ENCODE peak calls at places on chromosomes 4 and X, in five cellular contexts. I is endothelial cell of umbilical vein, Z is MM.1S, E is mesendoderm, H is AG04450. Q is an unnamed sample.

GRCh38 chr4:5554376-5554775 is 154.0 kb downstream of the EVC2 start:
- DNase-seq in I (peak), Z (no peak), E (peak), H (no peak), Q (no peak)

GRCh38 chr4:13992975-13993495 is 365.5 kb upstream of the BOD1L1 start:
- DNase-seq in I (no peak), Z (no peak), E (no peak), H (no peak), Q (peak)

GRCh38 chrX:107526141-107526540 is 76.7 kb downstream of the FRMPD3 start:
- DNase-seq in I (no peak), Z (no peak), E (no peak), H (no peak), Q (no peak)

GRCh38 chrX:19579485-19579884 is 64.2 kb upstream of the MAP3K15 start:
- DNase-seq in I (peak), Z (no peak), E (no peak), H (no peak), Q (peak)

GRCh38 chrX:32483534-32484136 is 727.7 kb downstream of the DMD start:
- DNase-seq in I (no peak), Z (peak), E (peak), H (no peak), Q (peak)

GRCh38 chr4:13920901-13921300 is 293.4 kb upstream of the BOD1L1 start:
- DNase-seq in I (peak), Z (no peak), E (peak), H (peak), Q (peak)

GRCh38 chr4:137283737-137284136 is 248.6 kb downstream of the PCDH18 start:
- DNase-seq in I (no peak), Z (peak), E (peak), H (no peak), Q (peak)

GRCh38 chr4:181957088-181957487 is 286.1 kb upstream of the TENM3 start:
- DNase-seq in I (peak), Z (no peak), E (peak), H (peak), Q (peak)

DNA sequence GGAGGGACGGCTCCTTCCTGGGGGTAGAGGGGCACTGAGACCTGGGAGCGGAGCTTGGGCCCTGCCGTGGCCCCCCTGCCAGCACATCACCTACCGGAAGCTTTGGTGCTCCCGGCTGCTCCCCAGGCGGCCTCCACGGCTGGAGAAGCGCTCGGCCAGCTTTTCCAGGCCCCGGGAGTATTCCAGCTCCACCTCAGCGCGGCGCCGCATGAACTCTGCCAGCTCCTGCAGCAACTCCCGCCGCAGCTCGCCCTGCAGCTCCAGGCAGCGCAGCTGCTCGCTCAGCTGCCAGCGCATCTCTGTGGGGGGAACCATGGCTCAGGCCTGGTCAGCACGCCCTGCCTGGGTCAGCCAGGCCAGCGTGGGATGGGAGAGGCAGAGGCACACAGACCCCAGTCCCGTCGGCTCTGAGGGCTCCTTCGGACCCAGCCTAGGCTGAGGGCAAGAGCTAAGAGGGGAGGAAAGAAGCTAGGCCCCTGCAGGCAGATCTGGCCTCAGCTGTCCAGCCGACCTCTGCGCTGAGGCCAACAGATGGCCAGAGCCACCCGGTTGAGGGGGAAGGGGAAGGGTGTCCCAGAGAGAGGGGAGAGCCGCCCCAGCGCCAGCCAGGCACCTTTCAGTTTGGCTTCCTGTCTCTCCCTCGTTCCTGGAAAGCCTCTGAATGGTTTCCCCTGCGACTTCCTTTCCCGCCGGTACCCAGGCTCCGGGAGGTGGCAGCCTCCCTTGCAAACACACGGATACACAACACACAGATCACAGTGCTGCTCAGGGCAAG is 4.4 kb downstream of the ARHGAP4 start:
- DNase-seq in I (no peak), Z (no peak), E (no peak), H (no peak), Q (no peak)
- H3K4me3 ChIP-seq in I (no peak), Z (no peak), E (no peak), H (no peak), Q (no peak)

GRCh38 chrX:132412208-132412607 is 76.6 kb downstream of the MBNL3 start:
- DNase-seq in I (no peak), Z (no peak), E (peak), H (no peak), Q (no peak)

GRCh38 chrX:132414404-132414803 is 74.4 kb downstream of the MBNL3 start:
- DNase-seq in I (no peak), Z (no peak), E (no peak), H (no peak), Q (no peak)

GRCh38 chrX:132411310-132411977 is 77.4 kb downstream of the MBNL3 start:
- DNase-seq in I (no peak), Z (no peak), E (no peak), H (no peak), Q (no peak)

GRCh38 chrX:132415012-132415411 is 73.8 kb downstream of the MBNL3 start:
- DNase-seq in I (no peak), Z (no peak), E (no peak), H (no peak), Q (no peak)

GRCh38 chrX:132413459-132413858 is 75.4 kb downstream of the MBNL3 start:
- DNase-seq in I (no peak), Z (no peak), E (peak), H (no peak), Q (no peak)
- H3K4me3 ChIP-seq in I (no peak), Z (no peak), E (peak), H (no peak), Q (no peak)

GRCh38 chrX:81728622-81729021 is 526.7 kb downstream of the SH3BGRL start:
- DNase-seq in I (no peak), Z (no peak), E (no peak), H (no peak), Q (no peak)

DNA sequence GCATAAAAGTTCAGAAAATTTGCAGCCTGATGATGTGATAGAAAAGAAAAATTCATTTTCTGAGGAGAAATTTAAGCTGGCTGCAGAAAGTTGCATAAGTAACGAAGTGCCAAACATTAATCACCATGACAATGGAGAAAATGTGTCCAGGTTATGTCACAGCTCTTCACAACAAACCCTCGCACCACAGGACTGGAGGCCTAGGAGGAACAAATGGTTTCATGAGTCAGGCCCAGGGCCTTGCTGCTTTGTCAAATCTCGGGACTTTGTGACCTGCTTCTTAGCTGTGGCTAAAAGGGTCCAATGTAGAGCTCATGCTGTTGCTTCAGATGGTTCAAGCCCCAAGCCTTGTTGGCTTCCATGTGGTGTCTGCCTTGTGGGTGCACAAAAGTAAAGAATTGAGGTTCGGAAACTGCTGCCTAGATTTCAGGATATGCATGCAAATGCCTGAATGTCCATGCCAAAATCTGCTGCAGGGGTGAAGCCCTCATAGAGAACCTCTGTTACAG is 527.4 kb downstream of the SH3BGRL start:
- DNase-seq in I (no peak), Z (no peak), E (peak), H (no peak), Q (no peak)
- H3K4me3 ChIP-seq in I (no peak), Z (no peak), E (no peak), H (no peak), Q (no peak)

GRCh38 chrX:17656035-17656418 is 81.3 kb upstream of the SCML1 start:
- DNase-seq in I (no peak), Z (no peak), E (no peak), H (no peak), Q (no peak)
- H3K4me3 ChIP-seq in I (peak), Z (no peak), E (no peak), H (peak), Q (no peak)

DNA sequence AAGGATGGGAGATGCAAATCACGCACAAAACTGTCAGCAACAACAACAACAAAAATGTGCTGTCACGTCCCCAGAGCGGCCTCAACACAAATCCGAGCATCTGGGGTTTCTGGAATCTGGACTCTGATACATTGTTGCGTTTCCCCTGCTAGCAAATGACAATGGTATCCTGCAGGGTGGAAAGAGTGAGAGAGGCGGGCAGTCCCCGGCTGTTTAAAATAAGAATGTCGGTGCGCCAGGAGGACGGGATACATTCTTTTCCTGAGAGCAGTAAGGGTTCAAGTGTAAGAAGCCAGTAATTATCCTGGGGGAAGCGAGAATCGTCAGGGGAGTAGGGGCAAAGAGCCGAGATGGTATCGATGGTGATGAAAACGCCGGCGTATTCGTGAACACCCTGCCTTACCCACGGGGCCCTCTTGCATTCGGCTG is 310.2 kb downstream of the ASMT start:
- DNase-seq in I (no peak), Z (no peak), E (peak), H (no peak), Q (no peak)
- H3K4me3 ChIP-seq in I (no peak), Z (no peak), E (no peak), H (no peak), Q (no peak)

GRCh38 chr4:41990029-41990382 is 324 bp upstream of the SLC30A9 start:
- DNase-seq in I (no peak), Z (no peak), E (no peak), H (no peak), Q (no peak)

GRCh38 chr4:41990383-41991111 is at the start of gene SLC30A9:
- DNase-seq in I (peak), Z (peak), E (peak), H (peak), Q (peak)

GRCh38 chr4:41992967-41993857 is 2.9 kb downstream of the SLC30A9 start:
- DNase-seq in I (no peak), Z (no peak), E (no peak), H (no peak), Q (no peak)

GRCh38 chr4:41994461-41994860 is 4.1 kb downstream of the SLC30A9 start:
- DNase-seq in I (no peak), Z (no peak), E (no peak), H (no peak), Q (no peak)

GRCh38 chr4:41991916-41992767 is 1.8 kb downstream of the SLC30A9 start:
- DNase-seq in I (no peak), Z (no peak), E (no peak), H (no peak), Q (peak)
- H3K4me3 ChIP-seq in I (no peak), Z (no peak), E (no peak), H (no peak), Q (peak)

DNA sequence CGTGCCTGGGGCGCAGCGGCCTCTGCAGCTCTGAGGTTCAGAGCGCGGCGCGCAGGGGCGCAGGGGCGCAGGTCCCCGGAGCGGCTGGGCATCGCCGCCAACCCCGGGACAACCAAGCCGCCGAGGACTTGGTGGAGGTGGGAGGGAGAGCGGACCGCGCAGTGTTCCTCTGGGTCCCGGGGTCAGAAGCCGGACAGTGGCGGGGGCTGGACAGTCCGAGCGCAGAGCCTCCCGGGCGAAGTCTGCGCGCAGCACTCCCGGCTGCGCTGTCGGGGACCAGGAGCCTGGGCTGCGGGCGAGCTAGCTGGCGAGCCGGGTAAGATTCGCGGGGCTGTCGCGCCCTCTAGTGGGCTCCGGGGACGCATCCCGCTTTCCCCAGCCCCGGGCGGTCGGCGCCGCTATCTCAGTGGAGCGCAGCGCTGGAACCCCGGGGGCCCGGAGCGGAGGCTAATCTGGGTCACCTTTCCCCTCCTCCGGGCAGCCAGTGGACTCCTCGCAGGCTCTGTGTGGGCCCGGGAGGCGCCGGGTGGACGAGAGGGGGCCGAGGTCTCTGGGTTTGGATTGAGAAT is 4.1 kb downstream of the PDGFRA start:
- DNase-seq in I (peak), Z (peak), E (peak), H (peak), Q (peak)
- H3K4me3 ChIP-seq in I (peak), Z (peak), E (peak), H (peak), Q (peak)

GRCh38 chrX:943035-943434 is 269.4 kb downstream of the CRLF2 start:
- DNase-seq in I (no peak), Z (no peak), E (no peak), H (no peak), Q (no peak)

GRCh38 chrX:937391-937790 is 275.1 kb downstream of the CRLF2 start:
- DNase-seq in I (no peak), Z (peak), E (no peak), H (no peak), Q (no peak)

DNA sequence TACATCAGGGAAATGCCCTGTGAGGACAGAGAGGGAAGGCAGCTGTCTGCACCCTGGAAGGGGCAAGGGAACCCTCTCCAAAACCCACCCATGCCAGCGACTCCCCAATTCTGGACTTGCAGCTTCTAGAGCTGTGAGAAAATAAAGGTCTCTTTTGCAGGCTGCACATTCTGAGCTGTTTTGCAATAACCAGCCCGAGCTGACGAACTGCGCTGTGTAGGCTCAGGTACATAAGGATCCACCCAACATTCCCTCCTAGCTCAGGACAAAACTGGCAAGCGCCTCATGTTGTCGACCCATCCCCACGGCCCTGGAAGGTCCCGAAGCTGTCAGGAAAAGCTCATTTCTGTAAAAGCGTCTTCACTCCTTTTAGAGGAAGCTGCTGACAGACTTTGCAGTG is 271.8 kb downstream of the CRLF2 start:
- DNase-seq in I (no peak), Z (no peak), E (no peak), H (no peak), Q (no peak)
- H3K4me3 ChIP-seq in I (no peak), Z (no peak), E (no peak), H (no peak), Q (no peak)

Q was measured in fibroblast of pulmonary artery.